ENCODE peak calls at places on chromosomes 4 and X, in eight cellular contexts. W is RPMI7951, C is amniotic stem cell, E is NCI-H345, H is astrocyte of the hippocampus, J is lower leg skin, D is astrocyte of the spinal cord, X is hypothalamus. L is an unnamed sample.

GRCh38 chr4:152630361-152630760 is 49.4 kb downstream of the TMEM154 start:
- DNase-seq in W (no peak), C (no peak), E (no peak), H (no peak), J (no peak), D (no peak), X (no peak), L (no peak)

GRCh38 chr4:109588176-109588575 is 28.1 kb downstream of the MCUB start:
- DNase-seq in W (no peak), C (no peak), E (no peak), H (peak; percentile 4), J (no peak), D (no peak), X (no peak), L (no peak)

GRCh38 chr4:4559596-4559995 is 17.7 kb upstream of the STX18 start:
- DNase-seq in W (no peak), C (no peak), E (no peak), H (peak; percentile 43), J (no peak), D (no peak), X (no peak), L (no peak)

GRCh38 chr4:155837203-155837796 is 28.8 kb downstream of the ASIC5 start:
- DNase-seq in W (no peak), C (no peak), E (no peak), H (no peak), J (no peak), D (no peak), X (no peak), L (no peak)

GRCh38 chr4:4317496-4318232 is 27.6 kb downstream of the ZBTB49 start:
- DNase-seq in W (no peak), C (no peak), E (no peak), H (no peak), J (no peak), D (no peak), X (no peak), L (no peak)

GRCh38 chr4:4619821-4620220 is 78.0 kb upstream of the STX18 start:
- DNase-seq in W (no peak), C (no peak), E (no peak), H (no peak), J (no peak), D (no peak), X (no peak), L (no peak)

GRCh38 chr4:145681956-145682355 is 2.0 kb downstream of the C4orf51 start:
- DNase-seq in W (no peak), C (no peak), E (no peak), H (no peak), J (no peak), D (no peak), X (no peak), L (no peak)

GRCh38 chrX:101078716-101079115 is at the start of gene TMEM35A:
- DNase-seq in W (no peak), C (no peak), E (peak; percentile 24), H (peak; percentile 49), J (no peak), D (peak; percentile 16), X (peak; percentile 12), L (no peak)

GRCh38 chrX:136395271-136395670 is 92.5 kb upstream of the BRS3 start:
- DNase-seq in W (no peak), C (no peak), E (no peak), H (no peak), J (no peak), D (no peak), X (no peak), L (no peak)

GRCh38 chr4:4689694-4690440 is 148.0 kb upstream of the STX18 start:
- DNase-seq in W (no peak), C (no peak), E (no peak), H (no peak), J (no peak), D (peak; percentile 47), X (no peak), L (no peak)

GRCh38 chrX:46433892-46434291 is 111.3 kb downstream of the ZNF674 start:
- DNase-seq in W (no peak), C (no peak), E (no peak), H (peak; percentile 33), J (no peak), D (no peak), X (no peak), L (no peak)

GRCh38 chr4:37892641-37893040 is 1.8 kb downstream of the TBC1D1 start:
- DNase-seq in W (no peak), C (no peak), E (no peak), H (no peak), J (no peak), D (no peak), X (no peak), L (no peak)